ENCODE peak calls at places on chromosome 21, in ten cellular contexts. One of them, this sample, is unnamed.

GRCh38 chr21:17925900-17926299 is 106.7 kb upstream of the C21orf91 start:
- DNase-seq in prostate gland: no peak
- DNase-seq in OCI-LY7: peak
- DNase-seq in right lobe of liver: no peak
- DNase-seq in suprapubic skin: no peak
- DNase-seq in AG04450: no peak
- DNase-seq in ascending aorta: no peak
- DNase-seq in GM23338: peak
- DNase-seq in A549: no peak
- DNase-seq in heart left ventricle: no peak
- DNase-seq in this sample: no peak

GRCh38 chr21:41836166-41837015 is 42.8 kb downstream of the PRDM15 start:
- DNase-seq in prostate gland: no peak
- DNase-seq in OCI-LY7: peak
- DNase-seq in right lobe of liver: no peak
- DNase-seq in suprapubic skin: peak
- DNase-seq in AG04450: no peak
- DNase-seq in ascending aorta: peak
- DNase-seq in GM23338: no peak
- DNase-seq in A549: no peak
- DNase-seq in heart left ventricle: no peak
- DNase-seq in this sample: no peak

GRCh38 chr21:42012763-42013329 is 2.7 kb upstream of the ZBTB21 start:
- DNase-seq in prostate gland: no peak
- DNase-seq in OCI-LY7: no peak
- DNase-seq in right lobe of liver: no peak
- DNase-seq in suprapubic skin: peak
- DNase-seq in AG04450: no peak
- DNase-seq in ascending aorta: peak
- DNase-seq in GM23338: no peak
- DNase-seq in A549: no peak
- DNase-seq in heart left ventricle: no peak
- DNase-seq in this sample: no peak

GRCh38 chr21:14883351-14883750 is 181.4 kb downstream of the NRIP1 start:
- DNase-seq in prostate gland: no peak
- DNase-seq in OCI-LY7: no peak
- DNase-seq in right lobe of liver: no peak
- DNase-seq in suprapubic skin: no peak
- DNase-seq in AG04450: no peak
- DNase-seq in ascending aorta: no peak
- DNase-seq in GM23338: no peak
- DNase-seq in A549: no peak
- DNase-seq in heart left ventricle: no peak
- DNase-seq in this sample: no peak

GRCh38 chr21:43957128-43957571 is 55.0 kb upstream of the TRAPPC10 start:
- DNase-seq in prostate gland: no peak
- DNase-seq in OCI-LY7: no peak
- DNase-seq in right lobe of liver: no peak
- DNase-seq in suprapubic skin: no peak
- DNase-seq in AG04450: no peak
- DNase-seq in ascending aorta: no peak
- DNase-seq in GM23338: no peak
- DNase-seq in A549: no peak
- DNase-seq in heart left ventricle: no peak
- DNase-seq in this sample: peak

GRCh38 chr21:28235169-28235892 is 757.3 kb downstream of the LTN1 start:
- DNase-seq in prostate gland: no peak
- DNase-seq in OCI-LY7: no peak
- DNase-seq in right lobe of liver: no peak
- DNase-seq in suprapubic skin: no peak
- DNase-seq in AG04450: no peak
- DNase-seq in ascending aorta: no peak
- DNase-seq in GM23338: peak
- DNase-seq in A549: no peak
- DNase-seq in heart left ventricle: peak
- DNase-seq in this sample: no peak

GRCh38 chr21:42120904-42121535 is 49.9 kb downstream of the UMODL1 start:
- DNase-seq in prostate gland: no peak
- DNase-seq in OCI-LY7: peak
- DNase-seq in right lobe of liver: no peak
- DNase-seq in suprapubic skin: no peak
- DNase-seq in AG04450: no peak
- DNase-seq in ascending aorta: no peak
- DNase-seq in GM23338: no peak
- DNase-seq in A549: no peak
- DNase-seq in heart left ventricle: no peak
- DNase-seq in this sample: no peak

GRCh38 chr21:14875704-14876364 is 189.0 kb downstream of the NRIP1 start:
- DNase-seq in prostate gland: no peak
- DNase-seq in OCI-LY7: no peak
- DNase-seq in right lobe of liver: no peak
- DNase-seq in suprapubic skin: no peak
- DNase-seq in AG04450: no peak
- DNase-seq in ascending aorta: no peak
- DNase-seq in GM23338: no peak
- DNase-seq in A549: no peak
- DNase-seq in heart left ventricle: peak
- DNase-seq in this sample: no peak

GRCh38 chr21:42614811-42615342 is 38.5 kb upstream of the PDE9A start:
- DNase-seq in prostate gland: peak
- DNase-seq in OCI-LY7: peak
- DNase-seq in right lobe of liver: peak
- DNase-seq in suprapubic skin: peak
- DNase-seq in AG04450: no peak
- DNase-seq in ascending aorta: no peak
- DNase-seq in GM23338: peak
- DNase-seq in A549: peak
- DNase-seq in heart left ventricle: no peak
- DNase-seq in this sample: peak

GRCh38 chr21:44793269-44794030 is 8.2 kb downstream of the UBE2G2 start:
- DNase-seq in prostate gland: peak
- DNase-seq in OCI-LY7: peak
- DNase-seq in right lobe of liver: peak
- DNase-seq in suprapubic skin: no peak
- DNase-seq in AG04450: no peak
- DNase-seq in ascending aorta: no peak
- DNase-seq in GM23338: peak
- DNase-seq in A549: peak
- DNase-seq in heart left ventricle: peak
- DNase-seq in this sample: peak

GRCh38 chr21:24445517-24445916 is 1161.8 kb downstream of the MRPL39 start:
- DNase-seq in prostate gland: no peak
- DNase-seq in OCI-LY7: no peak
- DNase-seq in right lobe of liver: no peak
- DNase-seq in suprapubic skin: no peak
- DNase-seq in AG04450: no peak
- DNase-seq in ascending aorta: no peak
- DNase-seq in GM23338: no peak
- DNase-seq in A549: no peak
- DNase-seq in heart left ventricle: no peak
- DNase-seq in this sample: no peak

GRCh38 chr21:46083271-46084040 is 14.5 kb upstream of the COL6A2 start:
- DNase-seq in prostate gland: no peak
- DNase-seq in OCI-LY7: no peak
- DNase-seq in right lobe of liver: no peak
- DNase-seq in suprapubic skin: no peak
- DNase-seq in AG04450: no peak
- DNase-seq in ascending aorta: peak
- DNase-seq in GM23338: no peak
- DNase-seq in A549: no peak
- DNase-seq in heart left ventricle: peak
- DNase-seq in this sample: no peak

GRCh38 chr21:40315647-40316046 is 448.4 kb downstream of the PCP4 start:
- DNase-seq in prostate gland: no peak
- DNase-seq in OCI-LY7: no peak
- DNase-seq in right lobe of liver: no peak
- DNase-seq in suprapubic skin: no peak
- DNase-seq in AG04450: no peak
- DNase-seq in ascending aorta: no peak
- DNase-seq in GM23338: no peak
- DNase-seq in A549: no peak
- DNase-seq in heart left ventricle: no peak
- DNase-seq in this sample: no peak
- H3K27ac ChIP-seq in prostate gland: no peak
- H3K27ac ChIP-seq in OCI-LY7: no peak
- H3K27ac ChIP-seq in right lobe of liver: no peak
- H3K27ac ChIP-seq in suprapubic skin: no peak
- H3K27ac ChIP-seq in AG04450: no peak
- H3K27ac ChIP-seq in ascending aorta: no peak
- H3K27ac ChIP-seq in GM23338: no peak
- H3K27ac ChIP-seq in A549: no peak
- H3K27ac ChIP-seq in heart left ventricle: no peak
- H3K27ac ChIP-seq in this sample: no peak

GRCh38 chr21:20999567-21000169 is 1.5 kb downstream of the NCAM2 start:
- DNase-seq in prostate gland: no peak
- DNase-seq in OCI-LY7: peak
- DNase-seq in right lobe of liver: no peak
- DNase-seq in suprapubic skin: no peak
- DNase-seq in AG04450: no peak
- DNase-seq in ascending aorta: no peak
- DNase-seq in GM23338: peak
- DNase-seq in A549: peak
- DNase-seq in heart left ventricle: no peak
- DNase-seq in this sample: no peak
- TF ChIP-seq CTCF in prostate gland: peak
- TF ChIP-seq CTCF in OCI-LY7: peak
- TF ChIP-seq CTCF in right lobe of liver: peak
- TF ChIP-seq CTCF in suprapubic skin: peak
- TF ChIP-seq CTCF in AG04450: peak
- TF ChIP-seq CTCF in ascending aorta: peak
- TF ChIP-seq CTCF in GM23338: peak
- TF ChIP-seq CTCF in A549: peak
- TF ChIP-seq CTCF in heart left ventricle: peak
- TF ChIP-seq CTCF in this sample: peak

DNA sequence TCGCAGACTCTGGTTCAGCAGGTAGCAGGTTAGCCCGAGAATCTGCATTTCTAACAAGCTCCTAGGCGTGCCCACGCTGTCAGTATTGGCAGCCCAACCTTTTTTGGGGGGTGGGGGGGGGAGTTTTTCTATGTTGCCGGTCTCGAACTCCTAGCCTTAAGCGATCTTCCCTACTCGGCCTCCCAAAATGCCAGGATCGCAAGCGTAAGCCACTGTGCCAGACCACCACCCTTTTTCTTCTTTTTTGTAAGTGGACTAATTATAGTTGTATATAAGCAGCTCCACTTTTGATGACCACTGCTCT is 480 bp upstream of the MIS18A start:
- DNase-seq in prostate gland: no peak
- DNase-seq in OCI-LY7: no peak
- DNase-seq in right lobe of liver: no peak
- DNase-seq in suprapubic skin: no peak
- DNase-seq in AG04450: no peak
- DNase-seq in ascending aorta: no peak
- DNase-seq in GM23338: no peak
- DNase-seq in A549: no peak
- DNase-seq in heart left ventricle: no peak
- DNase-seq in this sample: no peak
- H3K27ac ChIP-seq in prostate gland: peak
- H3K27ac ChIP-seq in OCI-LY7: peak
- H3K27ac ChIP-seq in right lobe of liver: peak
- H3K27ac ChIP-seq in suprapubic skin: peak
- H3K27ac ChIP-seq in AG04450: peak
- H3K27ac ChIP-seq in ascending aorta: peak
- H3K27ac ChIP-seq in GM23338: no peak
- H3K27ac ChIP-seq in A549: peak
- H3K27ac ChIP-seq in heart left ventricle: peak
- H3K27ac ChIP-seq in this sample: peak

GRCh38 chr21:31623664-31624063 is 35.8 kb upstream of the SOD1 start:
- DNase-seq in prostate gland: no peak
- DNase-seq in OCI-LY7: peak
- DNase-seq in right lobe of liver: no peak
- DNase-seq in suprapubic skin: no peak
- DNase-seq in AG04450: no peak
- DNase-seq in ascending aorta: no peak
- DNase-seq in GM23338: peak
- DNase-seq in A549: no peak
- DNase-seq in heart left ventricle: no peak
- DNase-seq in this sample: no peak
- TF ChIP-seq CTCF in prostate gland: no peak
- TF ChIP-seq CTCF in OCI-LY7: peak
- TF ChIP-seq CTCF in right lobe of liver: no peak
- TF ChIP-seq CTCF in suprapubic skin: no peak
- TF ChIP-seq CTCF in AG04450: peak
- TF ChIP-seq CTCF in ascending aorta: no peak
- TF ChIP-seq CTCF in GM23338: peak
- TF ChIP-seq CTCF in A549: no peak
- TF ChIP-seq CTCF in heart left ventricle: no peak
- TF ChIP-seq CTCF in this sample: no peak

GRCh38 chr21:36695283-36695634 is 3.7 kb upstream of the SIM2 start:
- DNase-seq in prostate gland: no peak
- DNase-seq in OCI-LY7: no peak
- DNase-seq in right lobe of liver: no peak
- DNase-seq in suprapubic skin: no peak
- DNase-seq in AG04450: no peak
- DNase-seq in ascending aorta: no peak
- DNase-seq in GM23338: no peak
- DNase-seq in A549: no peak
- DNase-seq in heart left ventricle: no peak
- DNase-seq in this sample: no peak
- H3K27ac ChIP-seq in prostate gland: no peak
- H3K27ac ChIP-seq in OCI-LY7: no peak
- H3K27ac ChIP-seq in right lobe of liver: no peak
- H3K27ac ChIP-seq in suprapubic skin: no peak
- H3K27ac ChIP-seq in AG04450: no peak
- H3K27ac ChIP-seq in ascending aorta: no peak
- H3K27ac ChIP-seq in GM23338: no peak
- H3K27ac ChIP-seq in A549: no peak
- H3K27ac ChIP-seq in heart left ventricle: no peak
- H3K27ac ChIP-seq in this sample: no peak

DNA sequence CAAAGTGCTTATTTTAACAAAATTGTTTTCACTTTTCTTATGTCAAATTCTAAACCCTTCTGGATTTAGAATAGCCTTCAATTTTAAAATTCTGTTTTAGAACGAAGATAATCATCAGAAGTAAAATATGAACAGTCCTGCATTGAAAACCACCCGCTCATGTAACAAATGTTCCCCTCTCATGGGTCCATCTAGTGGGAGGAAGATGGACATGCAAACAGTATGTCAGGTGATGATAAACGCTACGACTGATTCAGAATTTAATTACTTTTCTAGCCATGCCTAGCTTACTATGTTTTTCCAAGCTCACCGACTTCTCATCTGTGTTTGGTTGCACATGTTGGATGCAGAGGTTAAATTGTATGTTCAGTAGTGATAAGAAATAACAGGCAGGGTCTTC is 23.5 kb downstream of the SOD1 start:
- DNase-seq in prostate gland: no peak
- DNase-seq in OCI-LY7: no peak
- DNase-seq in right lobe of liver: no peak
- DNase-seq in suprapubic skin: no peak
- DNase-seq in AG04450: no peak
- DNase-seq in ascending aorta: no peak
- DNase-seq in GM23338: no peak
- DNase-seq in A549: no peak
- DNase-seq in heart left ventricle: no peak
- DNase-seq in this sample: no peak
- TF ChIP-seq CTCF in prostate gland: no peak
- TF ChIP-seq CTCF in OCI-LY7: peak
- TF ChIP-seq CTCF in right lobe of liver: peak
- TF ChIP-seq CTCF in suprapubic skin: no peak
- TF ChIP-seq CTCF in AG04450: peak
- TF ChIP-seq CTCF in ascending aorta: no peak
- TF ChIP-seq CTCF in GM23338: peak
- TF ChIP-seq CTCF in A549: no peak
- TF ChIP-seq CTCF in heart left ventricle: no peak
- TF ChIP-seq CTCF in this sample: no peak

This sample was measured in pancreas.